ENCODE peak calls at places on chromosomes 3 and 15, in four cellular contexts. One of them, this sample, is unnamed.

GRCh38 chr3:137770066-137770805 is 6.1 kb downstream of the SOX14 start:
- DNase-seq in Panc1: no peak
- DNase-seq in left cardiac atrium: no peak
- DNase-seq in MV-4-11: no peak
- DNase-seq in this sample: no peak

GRCh38 chr3:4994823-4995499 is 15.7 kb downstream of the BHLHE40 start:
- DNase-seq in MV-4-11: no peak
- DNase-seq in Panc1: no peak
- DNase-seq in left cardiac atrium: peak
- DNase-seq in this sample: no peak

GRCh38 chr3:159260049-159260662 is 458.3 kb downstream of the MFSD1 start:
- DNase-seq in MV-4-11: peak
- DNase-seq in left cardiac atrium: peak
- DNase-seq in Panc1: no peak
- DNase-seq in this sample: peak

GRCh38 chr3:64295594-64295993 is 70.3 kb upstream of the PRICKLE2 start:
- DNase-seq in left cardiac atrium: no peak
- DNase-seq in MV-4-11: no peak
- DNase-seq in Panc1: no peak
- DNase-seq in this sample: no peak

GRCh38 chr3:6605245-6605644 is 255.7 kb upstream of the GRM7 start:
- DNase-seq in MV-4-11: no peak
- DNase-seq in Panc1: no peak
- DNase-seq in left cardiac atrium: no peak
- DNase-seq in this sample: no peak

GRCh38 chr3:72473156-72473555 is 375.1 kb downstream of the SHQ1 start:
- DNase-seq in left cardiac atrium: no peak
- DNase-seq in MV-4-11: no peak
- DNase-seq in Panc1: no peak
- DNase-seq in this sample: no peak

GRCh38 chr15:66293085-66293418 is 316 bp upstream of the DIS3L start:
- DNase-seq in MV-4-11: no peak
- DNase-seq in left cardiac atrium: no peak
- DNase-seq in Panc1: no peak
- DNase-seq in this sample: no peak

GRCh38 chr15:45088801-45089711 is 24.9 kb downstream of the DUOX2 start:
- DNase-seq in left cardiac atrium: no peak
- DNase-seq in Panc1: no peak
- DNase-seq in MV-4-11: no peak
- DNase-seq in this sample: no peak

GRCh38 chr3:37626722-37627565 is 234.7 kb upstream of the CTDSPL start:
- DNase-seq in left cardiac atrium: peak
- DNase-seq in Panc1: no peak
- DNase-seq in MV-4-11: no peak
- DNase-seq in this sample: no peak

GRCh38 chr3:61571516-61572336 is 10.4 kb downstream of the PTPRG start:
- DNase-seq in MV-4-11: no peak
- DNase-seq in Panc1: no peak
- DNase-seq in left cardiac atrium: peak
- DNase-seq in this sample: no peak

GRCh38 chr3:143333367-143333766 is 213.8 kb downstream of the CHST2 start:
- DNase-seq in left cardiac atrium: no peak
- DNase-seq in MV-4-11: no peak
- DNase-seq in Panc1: no peak
- DNase-seq in this sample: no peak

GRCh38 chr3:186109897-186110803 is 1.3 kb upstream of the ETV5 start:
- DNase-seq in MV-4-11: no peak
- DNase-seq in left cardiac atrium: peak
- DNase-seq in Panc1: no peak
- DNase-seq in this sample: no peak

GRCh38 chr15:95937128-95937528 is 393.4 kb upstream of the NR2F2 start:
- DNase-seq in Panc1: no peak
- DNase-seq in MV-4-11: peak
- DNase-seq in left cardiac atrium: no peak
- DNase-seq in this sample: peak

GRCh38 chr15:32124726-32125125 is 94.4 kb downstream of the CHRNA7 start:
- DNase-seq in MV-4-11: no peak
- DNase-seq in left cardiac atrium: no peak
- DNase-seq in Panc1: no peak
- DNase-seq in this sample: no peak

GRCh38 chr15:39317225-39317624 is 263.7 kb upstream of the THBS1 start:
- DNase-seq in MV-4-11: no peak
- DNase-seq in Panc1: no peak
- DNase-seq in left cardiac atrium: no peak
- DNase-seq in this sample: no peak

GRCh38 chr3:131543714-131544113 is 40.9 kb upstream of the MRPL3 start:
- DNase-seq in MV-4-11: no peak
- DNase-seq in Panc1: peak
- DNase-seq in left cardiac atrium: peak
- DNase-seq in this sample: no peak

GRCh38 chr3:184384856-184385422 is 5.1 kb downstream of the CHRD start:
- DNase-seq in MV-4-11: no peak
- DNase-seq in left cardiac atrium: no peak
- DNase-seq in Panc1: no peak
- DNase-seq in this sample: no peak

GRCh38 chr15:77018796-77019475 is 24.0 kb downstream of the PSTPIP1 start:
- DNase-seq in left cardiac atrium: peak
- DNase-seq in Panc1: no peak
- DNase-seq in MV-4-11: peak
- DNase-seq in this sample: no peak